ENCODE peak calls at places on chromosome 3, in nine cellular contexts. L is tibial nerve; H is activated CD8-positive, alpha-beta memory T cell treated with anti-CD3 and anti-CD28 coated beads for 48 hours; A is NAMALWA; R is NCI-H748 treated with DMSO at 0.1 percent for 48 hours; U is GM12891; O is HEK293T; B is Caki2; I is H1. E is an unnamed sample.
A peak's percentile ranks its signal among the peaks of the same experiment; 100 is the strongest.

GRCh38 chr3:175869398-175869797 is 1010.3 kb downstream of the NAALADL2 start:
- DNase-seq in L (no peak), H (no peak), A (no peak), R (no peak), U (no peak), O (no peak), B (no peak), I (no peak), E (no peak)

GRCh38 chr3:141452045-141452444 is 34.8 kb upstream of the RASA2 start:
- DNase-seq in L (peak; percentile 42), H (no peak), A (peak; percentile 81), R (no peak), U (peak; percentile 36), O (no peak), B (peak; percentile 39), I (no peak), E (no peak)

GRCh38 chr3:126456211-126456610 is 19.5 kb downstream of the ZXDC start:
- DNase-seq in L (no peak), H (no peak), A (no peak), R (no peak), U (no peak), O (no peak), B (no peak), I (no peak), E (no peak)

GRCh38 chr3:157100997-157101396 is 59.0 kb downstream of the CCNL1 start:
- DNase-seq in L (no peak), H (no peak), A (no peak), R (no peak), U (no peak), O (no peak), B (no peak), I (no peak), E (no peak)

GRCh38 chr3:127273196-127273595 is 14.7 kb downstream of the PRR20G start:
- DNase-seq in L (no peak), H (no peak), A (no peak), R (no peak), U (no peak), O (no peak), B (no peak), I (no peak), E (peak; percentile 77)

GRCh38 chr3:133413166-133414020 is 13.5 kb downstream of the BFSP2 start:
- DNase-seq in L (peak; percentile 15), H (no peak), A (peak; percentile 74), R (no peak), U (no peak), O (peak; percentile 65), B (no peak), I (no peak), E (no peak)

GRCh38 chr3:139506792-139507191 is 30.5 kb upstream of the RBP2 start:
- DNase-seq in L (no peak), H (no peak), A (no peak), R (no peak), U (no peak), O (no peak), B (peak; percentile 9), I (no peak), E (no peak)

GRCh38 chr3:126956866-126957650 is 25.9 kb upstream of the PLXNA1 start:
- DNase-seq in L (no peak), H (no peak), A (no peak), R (no peak), U (no peak), O (no peak), B (no peak), I (no peak), E (peak; percentile 90)

GRCh38 chr3:112646623-112647022 is 5.7 kb upstream of the CCDC80 start:
- DNase-seq in L (no peak), H (no peak), A (no peak), R (peak; percentile 5), U (no peak), O (no peak), B (no peak), I (no peak), E (no peak)

GRCh38 chr3:144403040-144403457 is 431.4 kb downstream of the DIPK2A start:
- DNase-seq in L (no peak), H (no peak), A (no peak), R (no peak), U (no peak), O (no peak), B (no peak), I (no peak), E (peak; percentile 65)

GRCh38 chr3:123129532-123129931 is 62.7 kb downstream of the PDIA5 start:
- DNase-seq in L (no peak), H (no peak), A (no peak), R (no peak), U (no peak), O (no peak), B (no peak), I (no peak), E (no peak)

GRCh38 chr3:72488736-72489030 is 359.6 kb downstream of the SHQ1 start:
- DNase-seq in L (no peak), H (no peak), A (no peak), R (no peak), U (no peak), O (no peak), B (peak; percentile 39), I (no peak), E (no peak)

GRCh38 chr3:183930069-183930468 is 45.4 kb upstream of the PARL start:
- DNase-seq in L (no peak), H (no peak), A (no peak), R (no peak), U (no peak), O (no peak), B (no peak), I (no peak), E (no peak)

GRCh38 chr3:153209596-153209995 is 47.6 kb downstream of the RAP2B start:
- DNase-seq in L (no peak), H (no peak), A (no peak), R (no peak), U (no peak), O (no peak), B (peak; percentile 64), I (peak; percentile 79), E (peak; percentile 71)

GRCh38 chr3:157369712-157370447 is 66.8 kb upstream of the PTX3 start:
- DNase-seq in L (no peak), H (no peak), A (no peak), R (no peak), U (no peak), O (peak; percentile 26), B (peak; percentile 74), I (no peak), E (no peak)

GRCh38 chr3:133038089-133038730 is at the start of gene TMEM108:
- DNase-seq in L (peak; percentile 8), H (peak; percentile 2), A (no peak), R (peak; percentile 60), U (peak; percentile 37), O (peak; percentile 95), B (no peak), I (peak; percentile 82), E (no peak)

GRCh38 chr3:23923786-23924185 is 6.9 kb downstream of the RPL15 start:
- DNase-seq in L (no peak), H (no peak), A (no peak), R (no peak), U (no peak), O (no peak), B (peak; percentile 83), I (no peak), E (no peak)

GRCh38 chr3:172520332-172520831 is 2.8 kb downstream of the TNFSF10 start:
- DNase-seq in L (no peak), H (no peak), A (no peak), R (no peak), U (no peak), O (no peak), B (no peak), I (no peak), E (peak; percentile 95)

GRCh38 chr3:150409527-150410310 is 1.6 kb downstream of the TSC22D2 start:
- DNase-seq in L (peak; percentile 48), H (peak; percentile 52), A (peak; percentile 91), R (peak; percentile 8), U (peak; percentile 34), O (peak; percentile 38), B (peak; percentile 70), I (no peak), E (no peak)

GRCh38 chr3:45978348-45978747 is 17.3 kb downstream of the FYCO1 start:
- DNase-seq in L (no peak), H (no peak), A (no peak), R (no peak), U (no peak), O (no peak), B (no peak), I (no peak), E (peak; percentile 44)

GRCh38 chr3:99637381-99638111 is 848 bp upstream of the COL8A1 start:
- DNase-seq in L (peak; percentile 54), H (no peak), A (no peak), R (no peak), U (no peak), O (peak; percentile 19), B (peak; percentile 63), I (no peak), E (peak; percentile 92)

GRCh38 chr3:69065318-69065964 is 13.3 kb upstream of the TMF1 start:
- DNase-seq in L (no peak), H (no peak), A (no peak), R (no peak), U (no peak), O (no peak), B (no peak), I (no peak), E (no peak)

GRCh38 chr3:159319156-159319555 is 517.3 kb downstream of the MFSD1 start:
- DNase-seq in L (no peak), H (no peak), A (no peak), R (no peak), U (no peak), O (no peak), B (no peak), I (no peak), E (no peak)

GRCh38 chr3:151439652-151440125 is 21.2 kb downstream of the IGSF10 start:
- DNase-seq in L (peak; percentile 76), H (no peak), A (peak; percentile 89), R (peak; percentile 7), U (no peak), O (peak; percentile 54), B (peak; percentile 53), I (no peak), E (peak; percentile 55)

GRCh38 chr3:196639517-196640500 is at the start of gene NRROS:
- DNase-seq in L (peak; percentile 62), H (no peak), A (peak; percentile 88), R (peak; percentile 5), U (peak; percentile 73), O (peak; percentile 48), B (no peak), I (peak; percentile 41), E (peak; percentile 11)

GRCh38 chr3:49213541-49213943 is 42.1 kb downstream of the KLHDC8B start:
- DNase-seq in L (no peak), H (no peak), A (no peak), R (no peak), U (no peak), O (no peak), B (no peak), I (no peak), E (no peak)

GRCh38 chr3:182284793-182285192 is 508.5 kb upstream of the ATP11B start:
- DNase-seq in L (no peak), H (no peak), A (no peak), R (peak; percentile 84), U (no peak), O (no peak), B (no peak), I (peak; percentile 10), E (no peak)

GRCh38 chr3:38164136-38164965 is 986 bp upstream of the OXSR1 start:
- DNase-seq in L (no peak), H (no peak), A (no peak), R (no peak), U (peak; percentile 27), O (no peak), B (no peak), I (no peak), E (no peak)

GRCh38 chr3:113249111-113249510 is 37.8 kb downstream of the BOC start:
- DNase-seq in L (no peak), H (no peak), A (no peak), R (no peak), U (no peak), O (no peak), B (no peak), I (no peak), E (peak; percentile 76)

GRCh38 chr3:142808103-142808917 is 80.6 kb downstream of the PCOLCE2 start:
- DNase-seq in L (no peak), H (no peak), A (no peak), R (no peak), U (no peak), O (no peak), B (peak; percentile 55), I (no peak), E (peak; percentile 91)

GRCh38 chr3:96931491-96931890 is 117.1 kb downstream of the EPHA6 start:
- DNase-seq in L (no peak), H (no peak), A (no peak), R (no peak), U (no peak), O (no peak), B (no peak), I (no peak), E (no peak)

E was measured in foreskin keratinocyte.